ENCODE peak calls at places on chromosomes 16 and 17, in ten cellular contexts. X is body of pancreas, N is H1, R is transverse colon, F is IMR-90, Y is A549, G is upper lobe of left lung, A is stomach, M is ovary, J is esophagus squamous epithelium. E is an unnamed sample.

GRCh38 chr17:29179232-29180036 is 764 bp downstream of the MYO18A start:
- DNase-seq in X (peak), N (peak), R (peak), F (no peak), Y (peak), G (peak), A (peak), M (peak), J (no peak), E (peak)

GRCh38 chr16:82037666-82038065 is 2.6 kb downstream of the HSD17B2 start:
- DNase-seq in X (no peak), N (no peak), R (no peak), F (peak), Y (no peak), G (no peak), A (no peak), M (no peak), J (no peak), E (no peak)

GRCh38 chr16:64983983-64984382 is 137.9 kb downstream of the CDH11 start:
- DNase-seq in X (peak), N (peak), R (no peak), F (peak), Y (no peak), G (no peak), A (no peak), M (peak), J (no peak), E (no peak)

GRCh38 chr17:1560582-1561170 is 1.9 kb downstream of the PITPNA start:
- DNase-seq in X (no peak), N (no peak), R (no peak), F (no peak), Y (no peak), G (no peak), A (no peak), M (no peak), J (no peak), E (no peak)

GRCh38 chr17:35953720-35954119 is 10.2 kb upstream of the LYZL6 start:
- DNase-seq in X (no peak), N (peak), R (no peak), F (no peak), Y (no peak), G (no peak), A (no peak), M (no peak), J (no peak), E (peak)

GRCh38 chr17:31743767-31744166 is 115.3 kb downstream of the COPRS start:
- DNase-seq in X (no peak), N (no peak), R (no peak), F (peak), Y (no peak), G (no peak), A (no peak), M (no peak), J (no peak), E (no peak)

GRCh38 chr17:10156082-10156445 is 42.3 kb downstream of the GAS7 start:
- DNase-seq in X (no peak), N (no peak), R (no peak), F (no peak), Y (no peak), G (no peak), A (no peak), M (no peak), J (no peak), E (no peak)

GRCh38 chr16:2273484-2273883 is 5.6 kb upstream of the RNPS1 start:
- DNase-seq in X (no peak), N (no peak), R (no peak), F (no peak), Y (no peak), G (no peak), A (no peak), M (no peak), J (no peak), E (no peak)

GRCh38 chr16:30953111-30953510 is 4.2 kb downstream of the ORAI3 start:
- DNase-seq in X (no peak), N (no peak), R (no peak), F (no peak), Y (no peak), G (no peak), A (no peak), M (no peak), J (no peak), E (no peak)

GRCh38 chr17:44961921-44962350 is 6.2 kb downstream of the C1QL1 start:
- DNase-seq in X (no peak), N (no peak), R (no peak), F (no peak), Y (no peak), G (no peak), A (no peak), M (no peak), J (no peak), E (no peak)

GRCh38 chr17:44956998-44957981 is 9.7 kb upstream of the KIF18B start:
- DNase-seq in X (no peak), N (no peak), R (no peak), F (no peak), Y (no peak), G (no peak), A (no peak), M (no peak), J (no peak), E (no peak)

GRCh38 chr17:44960654-44961053 is 7.4 kb downstream of the C1QL1 start:
- DNase-seq in X (no peak), N (no peak), R (no peak), F (no peak), Y (no peak), G (no peak), A (no peak), M (no peak), J (no peak), E (no peak)

GRCh38 chr17:44956076-44956475 is 8.5 kb upstream of the KIF18B start:
- DNase-seq in X (no peak), N (no peak), R (no peak), F (no peak), Y (no peak), G (no peak), A (no peak), M (no peak), J (no peak), E (no peak)

DNA sequence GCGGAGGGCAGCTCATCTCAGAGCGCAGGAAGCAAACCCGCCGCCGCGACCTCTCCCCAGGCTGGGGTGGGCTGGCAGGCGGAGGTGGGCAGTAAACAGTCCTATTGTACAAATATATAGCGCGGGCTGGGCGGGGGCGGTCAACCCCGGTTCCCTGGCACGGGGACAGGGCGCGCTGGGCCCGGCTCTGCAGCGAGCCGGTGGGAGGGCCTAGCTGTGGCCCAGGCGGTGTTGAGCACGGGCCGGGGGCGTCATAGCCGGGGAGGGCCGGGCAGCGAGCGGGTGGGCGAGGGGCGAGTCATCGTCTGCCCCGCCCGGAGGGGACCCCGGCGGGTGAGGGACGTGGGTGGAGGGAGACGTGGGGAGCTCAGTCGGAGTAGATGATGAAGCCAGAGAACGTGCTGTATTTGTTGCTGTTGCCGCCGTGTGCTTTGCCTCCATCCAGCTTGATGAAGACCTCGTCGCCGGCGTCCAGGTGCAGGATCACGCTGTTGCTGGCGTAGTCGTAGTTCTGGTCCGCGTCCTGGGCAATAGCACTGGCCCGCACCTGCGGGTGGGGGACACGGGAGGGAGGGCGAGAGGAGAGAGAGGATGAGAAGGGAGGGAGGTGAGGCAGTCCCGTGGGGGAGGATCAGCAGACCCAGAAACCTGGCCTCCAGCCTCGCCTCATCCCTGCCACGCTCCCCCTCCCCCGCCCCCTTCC is 8.1 kb downstream of the C1QL1 start:
- DNase-seq in X (no peak), N (no peak), R (no peak), F (no peak), Y (no peak), G (peak), A (no peak), M (peak), J (no peak), E (no peak)
- H3K4me3 ChIP-seq in X (no peak), N (peak), R (no peak), F (no peak), Y (no peak), G (no peak), A (peak), M (peak), J (peak), E (no peak)

DNA sequence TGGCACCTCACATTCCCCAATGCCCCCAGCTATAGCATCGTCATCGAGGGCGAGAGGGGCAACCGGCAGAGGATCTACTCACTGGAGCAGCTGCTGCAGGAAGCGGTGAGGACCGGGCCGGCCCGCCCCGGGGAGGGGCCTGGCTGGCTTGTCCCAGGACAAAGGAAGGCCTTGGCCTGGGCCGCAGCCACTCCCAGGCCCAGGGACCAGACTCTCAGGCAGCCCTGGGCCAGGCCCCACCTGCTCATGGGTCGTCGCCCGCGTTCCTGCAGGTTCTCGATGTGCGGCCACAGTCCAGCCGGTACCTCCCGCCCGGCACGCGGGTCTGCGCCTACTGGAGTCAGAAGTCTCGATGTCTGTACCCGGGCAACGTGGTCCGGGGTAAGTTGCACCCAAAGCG is 53.4 kb downstream of the ACTG1 start:
- DNase-seq in X (no peak), N (no peak), R (no peak), F (no peak), Y (no peak), G (peak), A (peak), M (no peak), J (no peak), E (no peak)
- TF ChIP-seq POLR2A in X (no peak), N (no peak), R (no peak), F (no peak), Y (no peak), G (no peak), A (no peak), M (no peak), J (no peak), E (no peak)

DNA sequence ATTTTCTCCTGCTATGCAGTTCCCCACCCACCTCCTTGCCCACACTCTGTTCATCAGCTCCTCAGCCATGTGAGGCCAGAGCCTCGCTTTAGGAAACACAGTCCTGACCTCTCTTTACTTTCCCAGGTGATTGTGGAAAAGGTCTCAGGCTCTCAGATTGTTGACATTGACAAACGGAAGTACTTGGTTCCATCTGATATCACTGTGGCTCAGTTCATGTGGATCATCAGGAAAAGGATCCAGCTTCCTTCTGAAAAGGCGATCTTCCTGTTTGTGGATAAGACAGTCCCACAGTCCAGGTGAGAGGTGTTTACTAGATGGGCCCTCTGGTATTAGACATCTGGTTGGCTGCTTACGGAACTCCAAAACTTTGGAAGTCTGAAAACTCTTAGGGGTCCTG is 1.7 kb downstream of the GABARAPL2 start:
- DNase-seq in X (no peak), N (no peak), R (no peak), F (no peak), Y (no peak), G (no peak), A (no peak), M (no peak), J (no peak), E (no peak)
- H3K4me3 ChIP-seq in X (no peak), N (no peak), R (no peak), F (no peak), Y (no peak), G (no peak), A (peak), M (no peak), J (peak), E (no peak)

GRCh38 chr17:63836811-63837210 is 5.7 kb downstream of the SMARCD2 start:
- DNase-seq in X (no peak), N (no peak), R (no peak), F (no peak), Y (no peak), G (no peak), A (no peak), M (no peak), J (no peak), E (no peak)

GRCh38 chr17:63837962-63838585 is 4.4 kb downstream of the SMARCD2 start:
- DNase-seq in X (no peak), N (no peak), R (no peak), F (no peak), Y (no peak), G (no peak), A (no peak), M (no peak), J (no peak), E (no peak)

GRCh38 chr17:63837480-63837879 is 5.0 kb downstream of the SMARCD2 start:
- DNase-seq in X (no peak), N (no peak), R (no peak), F (no peak), Y (no peak), G (no peak), A (no peak), M (peak), J (no peak), E (no peak)

GRCh38 chr17:63840591-63841349 is 1.7 kb downstream of the SMARCD2 start:
- DNase-seq in X (peak), N (no peak), R (no peak), F (peak), Y (no peak), G (no peak), A (no peak), M (peak), J (no peak), E (no peak)

DNA sequence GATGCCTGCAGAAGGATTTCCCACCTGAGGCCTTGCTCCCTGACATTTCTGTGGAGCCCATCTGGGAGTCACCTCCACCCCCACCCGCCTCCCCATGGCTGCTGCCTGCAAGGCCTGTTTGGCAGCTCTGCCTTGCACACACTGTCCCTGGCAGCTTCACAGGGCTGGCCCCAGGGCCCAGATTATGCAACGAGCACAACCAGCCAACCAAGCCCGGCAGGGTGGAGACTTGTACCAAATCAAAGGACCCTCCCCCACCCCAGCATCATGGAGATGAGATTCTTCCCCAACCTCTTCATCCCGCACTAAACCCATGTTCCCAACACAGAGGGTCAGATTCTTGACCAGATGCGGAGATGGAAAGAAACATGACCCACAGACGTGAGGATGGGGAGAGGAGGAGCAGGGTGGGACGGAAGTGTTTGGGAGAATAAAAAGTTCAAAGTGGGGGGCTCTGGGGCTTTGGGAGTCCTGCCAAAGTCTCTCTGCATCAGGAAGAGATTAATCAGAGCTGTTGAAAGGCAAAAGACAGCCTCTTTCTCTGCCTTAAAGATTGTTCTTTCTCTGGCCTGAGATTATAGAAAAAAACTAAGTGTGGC is 3.8 kb downstream of the SMARCD2 start:
- DNase-seq in X (peak), N (no peak), R (peak), F (peak), Y (no peak), G (peak), A (peak), M (peak), J (no peak), E (peak)
- TF ChIP-seq POLR2A in X (peak), N (no peak), R (no peak), F (no peak), Y (no peak), G (no peak), A (no peak), M (no peak), J (no peak), E (no peak)

GRCh38 chr17:78147315-78147998 is 1.3 kb downstream of the C17orf99 start:
- DNase-seq in X (peak), N (no peak), R (peak), F (no peak), Y (no peak), G (no peak), A (peak), M (no peak), J (no peak), E (no peak)
- H3K4me3 ChIP-seq in X (no peak), N (no peak), R (no peak), F (no peak), Y (no peak), G (no peak), A (no peak), M (no peak), J (no peak), E (no peak)

GRCh38 chr17:34884597-34884996 is 76.7 kb downstream of the CCT6B start:
- DNase-seq in X (no peak), N (no peak), R (no peak), F (no peak), Y (no peak), G (no peak), A (no peak), M (no peak), J (no peak), E (no peak)

GRCh38 chr17:34886831-34887230 is 74.4 kb downstream of the CCT6B start:
- DNase-seq in X (no peak), N (no peak), R (no peak), F (no peak), Y (no peak), G (no peak), A (no peak), M (no peak), J (no peak), E (no peak)

GRCh38 chr17:34885076-34885475 is 76.2 kb downstream of the CCT6B start:
- DNase-seq in X (no peak), N (no peak), R (no peak), F (no peak), Y (no peak), G (no peak), A (no peak), M (no peak), J (no peak), E (peak)

DNA sequence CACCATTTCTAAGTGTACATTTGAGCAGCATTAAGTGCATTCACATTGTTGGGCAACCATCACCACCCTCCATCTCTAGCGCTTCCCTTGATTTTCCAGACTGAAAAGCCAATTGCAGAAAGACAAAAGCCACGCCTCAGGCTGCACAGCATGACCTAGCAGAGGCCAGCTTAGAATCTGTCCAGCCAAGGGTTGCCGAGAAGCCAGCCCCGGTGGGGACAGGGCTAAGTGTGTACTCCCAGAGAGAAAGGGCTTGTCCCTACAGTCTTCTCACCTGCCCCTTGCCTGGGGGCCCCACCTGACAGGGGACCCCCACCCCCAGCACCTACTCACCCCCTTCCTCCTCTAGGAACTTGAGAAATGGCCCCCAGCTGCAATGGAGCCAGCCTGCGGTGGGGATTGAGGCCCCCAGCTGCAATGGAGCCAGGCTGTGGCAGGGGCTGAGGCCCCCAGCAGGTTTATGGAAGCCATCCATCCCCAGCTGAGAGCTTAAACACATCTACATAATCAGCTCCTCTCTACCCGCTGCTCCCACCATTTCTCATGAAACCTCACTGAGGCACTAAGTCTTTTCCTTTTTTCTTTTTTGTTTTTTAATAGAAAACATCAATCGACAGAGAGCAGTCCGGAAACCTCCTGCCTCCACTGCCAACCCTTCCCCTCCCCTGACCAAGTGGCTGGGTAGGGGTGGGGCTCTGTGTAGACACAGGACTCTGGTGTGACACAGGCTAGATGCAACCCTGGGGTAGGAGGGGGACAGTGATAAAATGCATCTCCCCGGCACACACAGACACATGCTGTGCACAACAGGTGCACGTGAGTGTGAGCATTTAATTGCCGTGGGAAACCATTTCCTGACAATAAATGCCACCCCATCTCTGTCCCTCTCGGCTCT is 77.9 kb downstream of the CCT6B start:
- DNase-seq in X (no peak), N (no peak), R (no peak), F (no peak), Y (no peak), G (no peak), A (no peak), M (no peak), J (no peak), E (peak)
- TF ChIP-seq POLR2A in X (no peak), N (no peak), R (no peak), F (no peak), Y (no peak), G (no peak), A (no peak), M (no peak), J (no peak), E (no peak)

E was measured in lower leg skin.